ENCODE peak calls at places on chromosomes 3 and 15, in four cellular contexts. I, Z, G and M are unnamed samples.

GRCh38 chr3:42262525-42262924 is 3.5 kb downstream of the CCK start:
- DNase-seq in I (no peak), Z (no peak), G (no peak), M (no peak)

GRCh38 chr15:101489236-101489632 is 273 bp downstream of the PCSK6 start:
- DNase-seq in I (no peak), Z (no peak), G (no peak), M (no peak)

GRCh38 chr3:111662012-111662411 is 66.9 kb upstream of the ZBED2 start:
- DNase-seq in I (no peak), Z (no peak), G (no peak), M (no peak)

GRCh38 chr3:58034738-58035511 is 26.7 kb downstream of the FLNB start:
- DNase-seq in I (peak; percentile 17), Z (no peak), G (peak; percentile 53), M (no peak)

GRCh38 chr3:141076821-141077571 is 25.8 kb downstream of the SPSB4 start:
- DNase-seq in I (no peak), Z (no peak), G (no peak), M (no peak)

GRCh38 chr3:30496496-30496966 is 109.9 kb upstream of the TGFBR2 start:
- DNase-seq in I (no peak), Z (no peak), G (no peak), M (no peak)

GRCh38 chr3:129238945-129239705 is 10.3 kb upstream of the COPG1 start:
- DNase-seq in I (no peak), Z (no peak), G (no peak), M (no peak)

GRCh38 chr3:177905173-177905894 is 630.9 kb upstream of the KCNMB2 start:
- DNase-seq in I (no peak), Z (no peak), G (no peak), M (no peak)

GRCh38 chr15:60871152-60871551 is 357.9 kb downstream of the RORA start:
- DNase-seq in I (no peak), Z (no peak), G (no peak), M (no peak)

GRCh38 chr3:41943444-41943843 is 18.5 kb downstream of the ULK4 start:
- DNase-seq in I (no peak), Z (no peak), G (no peak), M (no peak)

GRCh38 chr3:197103766-197104165 is 74.1 kb upstream of the MELTF start:
- DNase-seq in I (no peak), Z (no peak), G (no peak), M (no peak)

GRCh38 chr3:44894485-44894884 is 20.1 kb downstream of the TGM4 start:
- DNase-seq in I (no peak), Z (no peak), G (no peak), M (no peak)

GRCh38 chr3:60588806-60589205 is 662.4 kb downstream of the FHIT start:
- DNase-seq in I (no peak), Z (no peak), G (no peak), M (no peak)

GRCh38 chr15:85727068-85727467 is 67.7 kb downstream of the KLHL25 start:
- DNase-seq in I (no peak), Z (no peak), G (no peak), M (no peak)

GRCh38 chr3:138068579-138069174 is 46.7 kb downstream of the DZIP1L start:
- DNase-seq in I (peak; percentile 40), Z (peak; percentile 84), G (peak; percentile 37), M (peak; percentile 48)

GRCh38 chr15:69321041-69321554 is 22.4 kb downstream of the PAQR5 start:
- DNase-seq in I (no peak), Z (no peak), G (no peak), M (no peak)

GRCh38 chr3:3683261-3683660 is 116.0 kb upstream of the LRRN1 start:
- DNase-seq in I (no peak), Z (no peak), G (no peak), M (no peak)

GRCh38 chr3:129106866-129107565 is 14.6 kb downstream of the RAB43 start:
- DNase-seq in I (no peak), Z (no peak), G (no peak), M (no peak)